ENCODE peak calls at places on chromosomes 16 and 17, in eight cellular contexts. N is non-pigmented ciliary epithelial cell, C is amniotic stem cell, I is lower leg skin, Z is HT1080, Y is NCI-H748 treated with DMSO at 0.1 percent for 48 hours, G is A549, T is fibroblast of lung. E is an unnamed sample.

GRCh38 chr16:57555831-57556230 is 13.4 kb downstream of the ADGRG5 start:
- DNase-seq in Z (no peak), N (no peak), I (no peak), C (no peak), G (no peak), T (no peak), Y (no peak), E (no peak)

GRCh38 chr17:3913531-3914318 is 2.5 kb downstream of the P2RX1 start:
- DNase-seq in Y (peak), I (peak), Z (peak), T (peak), N (no peak), G (peak), C (peak), E (peak)

GRCh38 chr17:62688398-62689140 is 61.1 kb downstream of the MRC2 start:
- DNase-seq in I (no peak), C (no peak), N (no peak), G (no peak), Y (no peak), Z (no peak), T (no peak), E (no peak)

GRCh38 chr16:24747425-24747824 is 18.0 kb downstream of the TNRC6A start:
- DNase-seq in Y (no peak), G (no peak), T (no peak), Z (no peak), C (no peak), I (no peak), N (no peak), E (no peak)

GRCh38 chr16:57976331-57976796 is 5.4 kb upstream of the CNGB1 start:
- DNase-seq in I (no peak), Z (peak), T (no peak), C (no peak), G (no peak), Y (no peak), N (no peak), E (no peak)

GRCh38 chr17:48310748-48311213 is 119.2 kb downstream of the SKAP1 start:
- DNase-seq in Y (peak), G (no peak), I (no peak), T (no peak), N (no peak), Z (no peak), C (no peak), E (no peak)

GRCh38 chr17:42484304-42484703 is 25.6 kb downstream of the ATP6V0A1 start:
- DNase-seq in G (no peak), I (no peak), N (no peak), T (no peak), C (no peak), Y (no peak), Z (no peak), E (no peak)

GRCh38 chr16:57265850-57266530 is 18.5 kb downstream of the PLLP start:
- DNase-seq in T (no peak), Z (peak), C (no peak), I (peak), N (peak), Y (no peak), G (no peak), E (peak)

GRCh38 chr16:10578474-10579316 is 1.7 kb downstream of the EMP2 start:
- DNase-seq in Z (no peak), G (no peak), N (no peak), T (no peak), Y (no peak), C (no peak), I (no peak), E (no peak)

GRCh38 chr17:29179232-29180036 is 764 bp downstream of the MYO18A start:
- DNase-seq in T (no peak), Y (peak), G (peak), Z (no peak), I (peak), N (no peak), C (no peak), E (no peak)

GRCh38 chr16:87897563-87898505 is 28.5 kb upstream of the SLC7A5 start:
- DNase-seq in I (no peak), G (no peak), Z (peak), N (no peak), C (no peak), T (no peak), Y (no peak), E (no peak)

GRCh38 chr16:62665269-62665668 is 629.0 kb upstream of the CDH8 start:
- DNase-seq in T (no peak), Z (no peak), Y (no peak), I (no peak), C (no peak), G (no peak), N (no peak), E (no peak)

GRCh38 chr16:58002411-58002790 is 1.2 kb downstream of the USB1 start:
- DNase-seq in G (no peak), I (no peak), Z (no peak), Y (no peak), C (no peak), T (no peak), N (no peak), E (no peak)

GRCh38 chr17:61495161-61495857 is 43.1 kb downstream of the TBX4 start:
- DNase-seq in Y (no peak), C (no peak), I (no peak), G (no peak), Z (peak), N (no peak), T (peak), E (peak)

GRCh38 chr17:61837175-61838051 is 25.9 kb downstream of the BRIP1 start:
- DNase-seq in C (peak), Z (peak), N (peak), I (no peak), G (peak), Y (peak), T (peak), E (peak)

GRCh38 chr16:89697616-89698331 is 3.7 kb downstream of the SPATA2L start:
- DNase-seq in G (no peak), C (no peak), N (no peak), I (no peak), T (no peak), Z (no peak), Y (no peak), E (no peak)

GRCh38 chr17:44794699-44795413 is 35.2 kb downstream of the GJC1 start:
- DNase-seq in I (no peak), T (peak), C (peak), Y (no peak), G (peak), Z (peak), N (peak), E (no peak)

GRCh38 chr16:49854227-49855203 is 1.4 kb downstream of the ZNF423 start:
- DNase-seq in I (no peak), Y (no peak), C (no peak), Z (no peak), N (no peak), G (peak), T (no peak), E (peak)

GRCh38 chr16:88063201-88063773 is 112.1 kb downstream of the BANP start:
- DNase-seq in N (peak), Z (no peak), I (peak), T (peak), C (peak), Y (no peak), G (no peak), E (peak)

GRCh38 chr16:24282129-24282528 is 26.0 kb downstream of the CACNG3 start:
- DNase-seq in N (no peak), Z (no peak), Y (no peak), G (no peak), T (no peak), I (no peak), C (no peak), E (no peak)

GRCh38 chr16:77780378-77780837 is 8.0 kb upstream of the VAT1L start:
- DNase-seq in I (no peak), G (peak), C (no peak), N (peak), Z (peak), Y (no peak), T (peak), E (peak)

GRCh38 chr17:78937561-78937960 is 12.4 kb upstream of the TIMP2 start:
- DNase-seq in Y (no peak), T (no peak), I (no peak), G (no peak), Z (no peak), C (no peak), N (no peak), E (no peak)

GRCh38 chr16:86946981-86947380 is 368.6 kb downstream of the FOXL1 start:
- DNase-seq in C (no peak), T (no peak), N (no peak), Z (no peak), Y (no peak), G (no peak), I (no peak), E (no peak)

GRCh38 chr17:66273391-66273722 is 29.1 kb upstream of the PRKCA start:
- DNase-seq in Y (no peak), I (no peak), N (no peak), Z (no peak), T (no peak), C (no peak), G (no peak), E (no peak)

GRCh38 chr17:55845385-55845784 is 94.5 kb downstream of the PCTP start:
- DNase-seq in I (peak), C (peak), Z (no peak), Y (no peak), G (peak), T (peak), N (no peak), E (peak)

GRCh38 chr17:22310717-22311686 is 618.7 kb downstream of the KCNJ18 start:
- DNase-seq in G (peak), N (no peak), C (no peak), I (no peak), Y (peak), T (no peak), Z (peak), E (no peak)

GRCh38 chr17:82177761-82178498 is 34.7 kb downstream of the CCDC57 start:
- DNase-seq in C (no peak), N (no peak), G (no peak), T (no peak), Y (no peak), Z (no peak), I (no peak), E (no peak)

GRCh38 chr16:997440-998051 is 16.0 kb downstream of the SOX8 start:
- DNase-seq in Y (no peak), T (peak), I (no peak), G (peak), N (no peak), C (no peak), Z (peak), E (peak)

GRCh38 chr17:57401556-57402488 is 145.5 kb downstream of the MSI2 start:
- DNase-seq in Y (no peak), I (no peak), C (no peak), T (no peak), Z (no peak), G (peak), N (no peak), E (no peak)

GRCh38 chr16:1214693-1215092 is 10.4 kb downstream of the TPSG1 start:
- DNase-seq in C (no peak), G (no peak), Y (no peak), T (no peak), N (no peak), Z (no peak), I (no peak), E (no peak)

GRCh38 chr16:8109510-8110369 is 480.6 kb downstream of the TMEM114 start:
- DNase-seq in I (no peak), T (no peak), G (no peak), Z (peak), N (no peak), Y (no peak), C (no peak), E (no peak)

GRCh38 chr16:87407511-87408112 is 15.5 kb downstream of the MAP1LC3B start:
- DNase-seq in T (no peak), C (no peak), Y (no peak), I (peak), G (no peak), N (peak), Z (peak), E (peak)

GRCh38 chr17:42509916-42510315 is 26.1 kb upstream of the NAGLU start:
- DNase-seq in C (no peak), Z (no peak), Y (no peak), I (no peak), T (no peak), G (no peak), N (no peak), E (no peak)

GRCh38 chr17:3049705-3050295 is 13.6 kb downstream of the OR1D5 start:
- DNase-seq in Y (no peak), I (no peak), G (no peak), T (no peak), N (no peak), Z (peak), C (no peak), E (no peak)

GRCh38 chr17:66941773-66942452 is 22.6 kb upstream of the CACNG4 start:
- DNase-seq in Z (no peak), Y (no peak), G (no peak), I (no peak), T (no peak), C (no peak), N (no peak), E (no peak)

GRCh38 chr17:73506470-73507435 is 137.5 kb downstream of the SDK2 start:
- DNase-seq in Y (peak), N (no peak), C (no peak), I (no peak), T (no peak), G (no peak), Z (no peak), E (no peak)

E was measured in lung microvascular endothelial cell.